ENCODE peak calls at places on chromosomes 16 and 17, in seven cellular contexts. A is sigmoid colon, J is psoas muscle, U is nephron progenitor cell, R is upper lobe of right lung, C is mammary epithelial cell, X is mucosa of descending colon. N is an unnamed sample.

GRCh38 chr17:43789482-43789881 is 9.2 kb downstream of the CFAP97D1 start:
- DNase-seq in A (no peak), J (no peak), U (no peak), R (no peak), C (no peak), X (no peak), N (no peak)

GRCh38 chr17:21125862-21126261 is 902 bp upstream of the DHRS7B start:
- DNase-seq in A (no peak), J (no peak), U (no peak), R (no peak), C (no peak), X (no peak), N (no peak)

GRCh38 chr16:66205287-66206167 is 161.0 kb upstream of the CDH5 start:
- DNase-seq in A (no peak), J (no peak), U (no peak), R (no peak), C (no peak), X (no peak), N (no peak)

GRCh38 chr16:49492896-49493620 is 119.5 kb downstream of the C16orf78 start:
- DNase-seq in A (no peak), J (no peak), U (no peak), R (peak), C (no peak), X (no peak), N (peak)

GRCh38 chr16:27852681-27853080 is 210.8 kb downstream of the GSG1L start:
- DNase-seq in A (peak), J (no peak), U (no peak), R (peak), C (no peak), X (no peak), N (peak)

GRCh38 chr17:63950940-63951907 is 19.1 kb upstream of the CD79B start:
- DNase-seq in A (no peak), J (no peak), U (no peak), R (no peak), C (peak), X (peak), N (no peak)

GRCh38 chr17:4485676-4486646 is 12.7 kb upstream of the SPNS2 start:
- DNase-seq in A (no peak), J (no peak), U (no peak), R (no peak), C (no peak), X (peak), N (no peak)

GRCh38 chr16:15772579-15773293 is 84.1 kb downstream of the MYH11 start:
- DNase-seq in A (no peak), J (no peak), U (no peak), R (peak), C (no peak), X (no peak), N (no peak)

GRCh38 chr16:17327671-17328335 is 143.0 kb downstream of the XYLT1 start:
- DNase-seq in A (peak), J (no peak), U (no peak), R (no peak), C (no peak), X (no peak), N (no peak)

GRCh38 chr16:30760577-30761426 is 1.1 kb downstream of the CFAP119 start:
- DNase-seq in A (no peak), J (no peak), U (no peak), R (no peak), C (no peak), X (peak), N (no peak)

GRCh38 chr17:72120878-72121163 is at the start of gene SOX9:
- DNase-seq in A (peak), J (peak), U (peak), R (peak), C (peak), X (peak), N (no peak)

GRCh38 chr17:80528521-80528920 is 16.1 kb upstream of the RPTOR start:
- DNase-seq in A (no peak), J (no peak), U (no peak), R (no peak), C (no peak), X (no peak), N (no peak)

GRCh38 chr17:29560306-29560705 is 6.5 kb downstream of the ABHD15 start:
- DNase-seq in A (no peak), J (no peak), U (no peak), R (no peak), C (no peak), X (no peak), N (no peak)

GRCh38 chr16:19515765-19516164 is 6.1 kb downstream of the GDE1 start:
- DNase-seq in A (no peak), J (no peak), U (no peak), R (no peak), C (no peak), X (no peak), N (no peak)

GRCh38 chr17:44197980-44198720 is 1.5 kb downstream of the ATXN7L3 start:
- DNase-seq in A (no peak), J (no peak), U (no peak), R (no peak), C (peak), X (peak), N (no peak)

GRCh38 chr17:50909765-50910661 is 43.9 kb upstream of the TOB1 start:
- DNase-seq in A (no peak), J (no peak), U (no peak), R (no peak), C (no peak), X (peak), N (no peak)

GRCh38 chr16:82329070-82329469 is 159.0 kb upstream of the MPHOSPH6 start:
- DNase-seq in A (no peak), J (no peak), U (no peak), R (no peak), C (no peak), X (no peak), N (no peak)

GRCh38 chr16:11283820-11284248 is 2.7 kb upstream of the PRM1 start:
- DNase-seq in A (no peak), J (no peak), U (no peak), R (no peak), C (no peak), X (no peak), N (no peak)
- TF ChIP-seq CTCF in A (no peak), J (no peak), U (no peak), R (no peak), C (no peak), X (no peak), N (no peak)

GRCh38 chr17:73528679-73529078 is 115.6 kb downstream of the SDK2 start:
- DNase-seq in A (no peak), J (no peak), U (no peak), R (no peak), C (no peak), X (no peak), N (no peak)

GRCh38 chr17:73522107-73522506 is 122.1 kb downstream of the SDK2 start:
- DNase-seq in A (no peak), J (no peak), U (no peak), R (no peak), C (no peak), X (peak), N (peak)

GRCh38 chr17:73526851-73527250 is 117.4 kb downstream of the SDK2 start:
- DNase-seq in A (no peak), J (no peak), U (no peak), R (no peak), C (no peak), X (peak), N (peak)

GRCh38 chr17:73522696-73523095 is 121.5 kb downstream of the SDK2 start:
- DNase-seq in A (no peak), J (no peak), U (no peak), R (no peak), C (no peak), X (peak), N (peak)

DNA sequence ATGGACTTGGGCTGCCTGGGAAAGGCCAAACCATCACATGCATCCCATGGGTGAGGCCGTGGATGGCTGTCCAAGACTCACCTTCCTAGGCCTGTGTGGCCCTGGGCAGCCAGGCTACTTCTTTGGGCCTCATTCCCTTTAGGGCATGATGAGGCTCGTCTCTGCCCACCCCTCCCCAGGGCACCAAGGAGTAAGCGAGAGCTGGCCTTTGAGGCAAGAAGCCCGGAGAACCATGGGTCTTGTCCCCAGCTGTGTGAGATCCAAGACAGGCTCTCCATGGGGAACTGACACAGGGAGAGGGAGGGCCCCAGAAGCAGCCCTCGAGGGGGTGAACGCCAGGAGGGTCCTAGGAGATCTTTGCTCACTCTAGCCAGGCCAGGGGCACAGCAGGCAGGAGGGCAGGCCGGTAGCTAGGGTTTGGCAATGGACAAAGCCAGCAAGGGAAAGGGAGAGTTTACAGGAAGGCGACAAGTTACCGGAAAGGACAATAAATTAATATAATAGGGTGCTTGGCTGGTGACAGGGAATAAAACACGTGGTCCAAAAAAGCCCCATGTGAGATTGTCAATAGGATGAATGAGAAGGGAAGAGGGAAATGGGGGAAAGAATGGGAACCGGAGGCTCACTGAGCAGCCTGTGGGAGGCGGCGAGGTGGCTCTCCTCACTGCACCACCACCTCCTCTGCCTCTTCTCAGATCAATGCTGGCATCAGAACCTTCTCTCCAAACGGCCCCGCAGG is 119.1 kb downstream of the SDK2 start:
- DNase-seq in A (no peak), J (no peak), U (no peak), R (no peak), C (no peak), X (peak), N (peak)
- TF ChIP-seq CTCF in A (no peak), J (no peak), U (no peak), R (no peak), C (no peak), X (no peak), N (no peak)

DNA sequence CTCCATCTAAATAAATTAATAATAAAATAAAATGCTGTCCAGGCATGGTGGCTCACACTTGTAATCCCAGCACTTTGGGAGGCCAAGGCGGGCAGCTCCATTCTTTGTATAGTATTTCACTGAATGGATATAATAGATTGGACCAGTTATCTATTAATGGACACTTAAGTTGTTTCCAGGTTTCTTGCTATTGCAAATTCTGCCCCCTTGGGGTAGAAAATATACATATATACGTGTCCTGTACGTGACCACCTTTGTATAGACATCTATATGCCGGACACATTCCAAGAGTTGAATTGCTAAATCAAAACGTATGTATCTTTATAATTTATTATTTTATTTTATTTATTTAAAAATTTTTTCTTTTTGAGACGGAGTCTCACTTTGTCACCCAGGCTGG is 3.9 kb upstream of the EXOC7 start:
- DNase-seq in A (no peak), J (no peak), U (no peak), R (no peak), C (no peak), X (no peak), N (no peak)
- TF ChIP-seq CTCF in A (peak), J (no peak), U (no peak), R (peak), C (peak), X (no peak), N (peak)

DNA sequence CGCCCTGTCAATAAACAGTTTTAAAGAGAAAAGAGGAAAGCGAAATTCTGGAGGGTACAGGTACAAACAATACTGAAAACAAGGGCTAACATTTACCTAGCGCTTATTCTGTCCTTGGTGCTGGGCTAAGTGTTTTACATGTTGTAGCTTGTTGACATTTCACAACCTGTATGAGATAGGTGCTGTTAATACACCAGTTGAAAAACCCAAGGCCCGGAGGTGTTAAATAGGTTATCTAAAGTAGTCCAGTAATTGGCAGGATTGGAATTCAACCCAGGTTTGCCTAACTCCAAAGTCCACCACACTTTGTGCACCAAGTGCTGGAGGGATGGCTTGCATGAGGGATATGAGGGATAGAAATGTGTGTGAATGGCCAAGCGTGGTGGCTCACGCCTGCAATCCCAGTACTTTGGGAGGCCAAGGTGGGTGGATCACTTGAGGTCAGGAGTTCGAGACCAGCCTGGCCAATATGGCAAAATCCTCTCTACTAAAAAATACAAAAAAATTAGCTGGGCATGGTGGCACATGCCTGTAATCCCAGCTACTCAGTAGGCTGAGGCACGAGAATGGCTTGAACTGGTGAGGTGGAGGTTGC is 2.9 kb downstream of the ATP6V0D1 start:
- DNase-seq in A (no peak), J (no peak), U (no peak), R (no peak), C (no peak), X (no peak), N (no peak)
- TF ChIP-seq CTCF in A (no peak), J (no peak), U (no peak), R (no peak), C (no peak), X (no peak), N (no peak)

GRCh38 chr17:67942810-67943209 is 53.5 kb downstream of the C17orf58 start:
- DNase-seq in A (no peak), J (no peak), U (no peak), R (no peak), C (no peak), X (no peak), N (no peak)
- TF ChIP-seq CTCF in A (no peak), J (peak), U (peak), R (peak), C (peak), X (no peak), N (peak)

GRCh38 chr17:9959377-9959981 is 54.4 kb upstream of the RCVRN start:
- DNase-seq in A (no peak), J (peak), U (peak), R (peak), C (peak), X (no peak), N (no peak)
- TF ChIP-seq CTCF in A (peak), J (peak), U (peak), R (peak), C (no peak), X (no peak), N (peak)

DNA sequence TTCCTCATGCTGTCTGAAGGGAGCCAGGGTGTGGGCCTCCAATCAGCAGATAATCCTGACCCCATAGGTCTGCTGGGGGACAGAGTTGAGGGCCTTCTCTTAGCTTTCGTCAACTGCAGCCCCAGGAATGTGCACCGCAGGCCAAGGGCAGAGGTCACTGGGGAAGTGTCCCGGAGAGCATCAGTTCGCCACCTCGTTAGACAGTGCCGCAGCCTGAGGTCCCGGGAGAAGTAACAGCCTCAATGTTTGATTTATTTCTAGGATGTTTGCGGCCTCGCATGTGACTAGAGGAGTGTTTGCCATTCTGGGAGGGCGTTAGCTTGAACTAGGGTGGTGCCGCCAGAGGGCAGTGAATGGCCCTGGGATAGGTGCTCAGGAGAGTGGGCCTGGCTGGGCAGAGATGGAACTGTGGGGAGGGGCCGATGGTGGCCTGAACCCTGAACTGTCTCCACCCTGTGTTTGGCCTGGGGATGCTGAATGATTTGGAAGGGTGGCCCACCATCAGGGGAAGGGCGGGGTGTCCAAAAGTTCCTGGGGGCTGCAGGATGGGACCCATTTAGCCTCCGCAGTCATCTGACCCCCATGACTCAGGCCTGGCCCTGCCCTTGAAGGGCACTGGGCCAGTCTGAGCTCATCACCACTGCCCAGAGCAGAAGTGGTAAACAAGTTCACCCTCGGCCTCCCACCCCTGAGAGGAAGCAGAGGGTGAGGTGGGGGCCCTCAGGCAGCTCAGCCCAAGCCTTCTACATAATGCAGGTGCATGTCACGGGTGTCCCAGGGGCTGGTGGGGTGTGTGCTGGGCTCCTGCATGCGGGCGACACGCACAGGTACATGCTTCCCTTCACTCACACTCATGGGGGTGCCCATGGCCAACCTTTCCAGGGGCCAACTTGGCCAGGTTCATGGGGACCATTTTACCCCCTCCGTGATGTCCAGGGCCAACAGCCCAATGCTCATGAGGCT is 12.4 kb upstream of the TAC4 start:
- DNase-seq in A (no peak), J (no peak), U (peak), R (peak), C (no peak), X (no peak), N (no peak)
- TF ChIP-seq CTCF in A (no peak), J (no peak), U (no peak), R (no peak), C (no peak), X (no peak), N (no peak)

DNA sequence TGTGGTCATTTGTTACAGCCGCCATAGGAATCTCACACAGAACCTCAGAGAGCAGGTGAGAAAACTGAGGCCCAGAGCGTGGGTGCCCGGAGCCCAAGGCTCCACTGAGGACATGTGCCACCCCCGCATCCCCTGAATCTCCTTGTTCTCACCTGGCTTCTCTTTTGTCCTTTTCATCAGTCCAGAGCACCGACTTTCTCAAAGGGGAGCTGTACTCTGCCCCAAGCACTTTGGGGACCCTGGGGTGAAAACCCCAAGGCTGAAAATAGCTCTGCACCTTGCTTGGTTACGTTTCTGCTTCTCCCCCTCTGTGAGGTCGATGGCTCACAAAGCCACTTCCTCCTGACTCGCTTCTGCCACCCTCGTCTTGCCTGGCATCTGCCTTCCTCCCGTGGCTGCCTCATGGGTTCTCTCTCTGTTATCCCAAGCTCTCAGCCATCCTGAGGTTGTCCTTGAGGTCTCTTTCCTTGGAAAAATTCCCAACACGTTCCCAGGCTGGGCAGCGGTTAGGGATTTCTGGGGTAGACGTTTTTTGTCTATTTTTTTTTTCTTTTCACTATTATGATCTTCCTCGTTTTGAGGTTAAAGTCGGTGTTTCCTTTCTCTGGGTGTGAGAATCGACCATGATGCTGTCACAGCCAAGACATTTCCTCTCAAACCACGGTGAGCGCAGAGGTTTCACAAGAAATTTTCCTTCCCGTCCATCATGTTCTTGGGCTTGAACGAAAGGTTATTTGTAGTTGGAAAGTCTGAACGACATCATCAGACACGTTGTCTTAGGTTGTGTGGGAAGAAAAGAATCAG is 37.2 kb downstream of the IRF8 start:
- DNase-seq in A (no peak), J (no peak), U (no peak), R (no peak), C (no peak), X (peak), N (no peak)
- TF ChIP-seq CTCF in A (no peak), J (no peak), U (no peak), R (no peak), C (no peak), X (no peak), N (no peak)

GRCh38 chr16:58508671-58509251 is 6.6 kb upstream of the SETD6 start:
- DNase-seq in A (peak), J (no peak), U (no peak), R (peak), C (no peak), X (no peak), N (peak)

GRCh38 chr16:58509256-58510096 is 5.8 kb upstream of the SETD6 start:
- DNase-seq in A (peak), J (no peak), U (no peak), R (peak), C (no peak), X (no peak), N (peak)

GRCh38 chr16:58511933-58512815 is 3.1 kb upstream of the SETD6 start:
- DNase-seq in A (peak), J (peak), U (peak), R (peak), C (peak), X (peak), N (peak)

GRCh38 chr16:58510097-58510775 is 5.1 kb upstream of the SETD6 start:
- DNase-seq in A (peak), J (no peak), U (no peak), R (peak), C (no peak), X (no peak), N (peak)

GRCh38 chr16:58510776-58511628 is 4.3 kb upstream of the SETD6 start:
- DNase-seq in A (peak), J (no peak), U (no peak), R (peak), C (no peak), X (no peak), N (peak)
- TF ChIP-seq CTCF in A (no peak), J (no peak), U (no peak), R (no peak), C (no peak), X (no peak), N (no peak)

DNA sequence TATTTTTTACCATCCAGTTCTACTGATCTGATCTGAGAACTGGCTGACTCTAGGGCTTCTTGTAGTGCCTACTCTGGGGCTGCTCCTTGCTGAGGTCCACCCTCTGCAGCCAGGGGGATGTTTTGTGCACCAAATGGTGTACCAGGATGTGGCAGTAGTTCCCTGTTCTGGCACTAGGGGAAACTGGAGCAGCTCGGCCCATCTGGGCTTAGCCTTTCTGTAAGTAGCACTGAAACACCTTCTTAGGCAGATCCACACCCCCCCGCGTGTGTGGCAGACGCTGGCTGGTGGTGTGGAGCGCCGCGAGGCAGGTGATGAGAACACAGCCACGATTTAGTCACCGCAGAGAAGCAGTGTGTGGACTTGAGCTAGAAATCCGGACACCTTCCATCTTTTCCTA is 17.0 kb downstream of the DUSP14 start:
- DNase-seq in A (no peak), J (no peak), U (peak), R (no peak), C (peak), X (no peak), N (no peak)
- TF ChIP-seq CTCF in A (peak), J (peak), U (peak), R (peak), C (peak), X (no peak), N (peak)

N was measured in chondrocyte.